ENCODE peak calls at places on chromosomes 6 and 20, in nine cellular contexts. K, E, T, O, Z, I, D, U and Q are unnamed samples. For H3K4me1, the result is how much of the 10 kb centered on the place peaks cover.

GRCh38 chr6:149037026-149037734 is 280.3 kb upstream of the TAB2 start:
- DNase-seq in K (peak), T (no peak), O (no peak), D (no peak), E (no peak), U (no peak), I (no peak), Z (no peak), Q (no peak)

GRCh38 chr6:63787021-63787420 is 151.4 kb downstream of the PHF3 start:
- DNase-seq in T (no peak), O (no peak), D (no peak), K (no peak), U (no peak), E (no peak), Z (no peak), I (no peak), Q (no peak)

GRCh38 chr6:36797055-36797454 is 42.2 kb downstream of the CPNE5 start:
- DNase-seq in T (no peak), K (no peak), U (no peak), O (no peak), I (no peak), D (no peak), E (no peak), Z (no peak), Q (peak)

GRCh38 chr6:17212541-17213371 is 68.4 kb upstream of the RBM24 start:
- DNase-seq in E (no peak), D (no peak), O (peak), Z (no peak), I (no peak), U (peak), K (peak), T (no peak), Q (no peak)

GRCh38 chr6:166691199-166691598 is 64.1 kb upstream of the RPS6KA2 start:
- DNase-seq in O (peak), D (no peak), T (no peak), Z (peak), I (no peak), K (peak), E (no peak), U (no peak), Q (no peak)

GRCh38 chr6:121157913-121158312 is 176.4 kb downstream of the TBC1D32 start:
- DNase-seq in U (no peak), I (no peak), Z (no peak), K (peak), E (no peak), O (no peak), T (no peak), D (no peak), Q (no peak)

GRCh38 chr6:155782739-155783459 is 327.3 kb upstream of the NOX3 start:
- DNase-seq in E (no peak), O (no peak), T (no peak), D (no peak), I (no peak), Z (no peak), K (peak), U (no peak), Q (no peak)

GRCh38 chr20:63046841-63047240 is 40.1 kb upstream of the BHLHE23 start:
- DNase-seq in U (peak), E (no peak), O (no peak), K (no peak), D (no peak), I (no peak), Z (no peak), T (no peak), Q (peak)

GRCh38 chr6:44234101-44235090 is 11.0 kb downstream of the SLC29A1 start:
- DNase-seq in K (peak), D (peak), I (peak), U (peak), T (peak), E (no peak), O (peak), Z (no peak), Q (peak)

GRCh38 chr20:49096212-49096730 is 50.2 kb downstream of the CSE1L start:
- DNase-seq in T (no peak), D (no peak), O (no peak), K (no peak), U (no peak), I (no peak), Z (no peak), E (no peak), Q (no peak)

GRCh38 chr20:49091762-49092161 is 45.6 kb downstream of the CSE1L start:
- DNase-seq in E (no peak), T (no peak), Z (no peak), K (no peak), D (no peak), U (no peak), I (no peak), O (no peak), Q (no peak)

GRCh38 chr20:49091104-49091503 is 45.0 kb downstream of the CSE1L start:
- DNase-seq in I (no peak), O (no peak), E (no peak), Z (no peak), U (no peak), K (no peak), D (no peak), T (no peak), Q (peak)
- H3K4me1 ChIP-seq in I (under half), O (under half), E (under half), Z (under half), U (under half), K (under half), D (under half), T (under half), Q (under half)

GRCh38 chr20:57265649-57266250 is 691 bp downstream of the BMP7 start:
- DNase-seq in E (no peak), U (no peak), D (no peak), I (peak), K (no peak), O (no peak), Z (no peak), T (no peak), Q (peak)

GRCh38 chr20:57269148-57269984 is 2.9 kb upstream of the BMP7 start:
- DNase-seq in U (no peak), E (no peak), O (no peak), K (no peak), I (no peak), Z (no peak), T (no peak), D (no peak), Q (no peak)

GRCh38 chr20:57268399-57269076 is 2.1 kb upstream of the BMP7 start:
- DNase-seq in D (no peak), O (no peak), Z (no peak), U (no peak), E (no peak), T (no peak), K (no peak), I (no peak), Q (peak)

GRCh38 chr20:57266251-57267157 is at the start of gene BMP7:
- DNase-seq in U (no peak), T (no peak), O (no peak), Z (no peak), K (peak), E (no peak), I (peak), D (no peak), Q (peak)

GRCh38 chr20:57267158-57267821 is 849 bp upstream of the BMP7 start:
- DNase-seq in K (no peak), Z (no peak), E (no peak), I (no peak), O (no peak), D (no peak), T (no peak), U (no peak), Q (no peak)
- H3K4me3 ChIP-seq in K (no peak), Z (no peak), E (peak), I (no peak), O (no peak), D (no peak), T (no peak), U (no peak), Q (no peak)

GRCh38 chr6:90583179-90583578 is 3.7 kb downstream of the MAP3K7 start:
- DNase-seq in T (no peak), E (no peak), D (no peak), Z (no peak), K (no peak), I (no peak), O (no peak), U (no peak), Q (no peak)
- H3K4me1 ChIP-seq in T (under half), E (under half), D (under half), Z (under half), K (half or more), I (under half), O (under half), U (under half), Q (under half)

DNA sequence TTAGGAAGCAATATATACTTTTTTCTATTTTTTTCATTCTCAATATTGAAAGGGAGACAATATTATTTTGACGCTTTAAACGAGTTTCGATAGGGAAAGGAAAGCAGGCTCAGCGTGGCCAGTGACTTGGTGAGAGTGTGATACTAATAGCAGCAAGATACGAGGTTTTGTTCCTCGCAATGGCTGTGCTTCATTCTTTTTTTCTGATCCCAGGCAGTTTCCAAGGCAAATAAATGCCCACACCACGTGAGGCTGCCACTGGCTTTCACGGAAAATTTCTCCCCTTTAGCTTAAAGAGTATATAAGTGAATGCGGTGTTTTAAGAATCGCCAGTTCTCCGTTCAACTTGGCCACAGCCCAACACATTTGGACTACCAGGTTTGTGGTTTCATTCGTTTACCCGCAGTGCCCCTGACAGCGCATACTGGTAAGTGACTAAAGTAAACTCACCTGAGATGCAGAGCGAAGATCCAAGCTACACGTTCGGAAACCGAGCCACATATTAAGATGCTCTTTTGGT is 196.4 kb upstream of the ZNF184 start:
- DNase-seq in I (no peak), K (peak), O (no peak), T (no peak), D (no peak), U (no peak), E (no peak), Z (no peak), Q (no peak)
- H3K4me3 ChIP-seq in I (peak), K (peak), O (no peak), T (no peak), D (no peak), U (no peak), E (peak), Z (no peak), Q (no peak)

GRCh38 chr6:106510090-106510970 is 119.0 kb downstream of the RTN4IP1 start:
- DNase-seq in D (peak), E (peak), Z (peak), T (peak), O (no peak), K (peak), U (peak), I (peak), Q (peak)

GRCh38 chr6:106509420-106510089 is 119.7 kb downstream of the RTN4IP1 start:
- DNase-seq in E (no peak), T (peak), D (no peak), O (no peak), Z (no peak), K (no peak), U (no peak), I (peak), Q (no peak)

GRCh38 chr6:106512958-106513480 is 116.3 kb downstream of the RTN4IP1 start:
- DNase-seq in O (no peak), D (no peak), E (no peak), T (peak), Z (no peak), U (no peak), I (no peak), K (no peak), Q (no peak)

GRCh38 chr6:106512048-106512957 is 117.0 kb downstream of the RTN4IP1 start:
- DNase-seq in U (peak), O (no peak), D (peak), Z (peak), I (peak), K (peak), T (peak), E (no peak), Q (peak)

DNA sequence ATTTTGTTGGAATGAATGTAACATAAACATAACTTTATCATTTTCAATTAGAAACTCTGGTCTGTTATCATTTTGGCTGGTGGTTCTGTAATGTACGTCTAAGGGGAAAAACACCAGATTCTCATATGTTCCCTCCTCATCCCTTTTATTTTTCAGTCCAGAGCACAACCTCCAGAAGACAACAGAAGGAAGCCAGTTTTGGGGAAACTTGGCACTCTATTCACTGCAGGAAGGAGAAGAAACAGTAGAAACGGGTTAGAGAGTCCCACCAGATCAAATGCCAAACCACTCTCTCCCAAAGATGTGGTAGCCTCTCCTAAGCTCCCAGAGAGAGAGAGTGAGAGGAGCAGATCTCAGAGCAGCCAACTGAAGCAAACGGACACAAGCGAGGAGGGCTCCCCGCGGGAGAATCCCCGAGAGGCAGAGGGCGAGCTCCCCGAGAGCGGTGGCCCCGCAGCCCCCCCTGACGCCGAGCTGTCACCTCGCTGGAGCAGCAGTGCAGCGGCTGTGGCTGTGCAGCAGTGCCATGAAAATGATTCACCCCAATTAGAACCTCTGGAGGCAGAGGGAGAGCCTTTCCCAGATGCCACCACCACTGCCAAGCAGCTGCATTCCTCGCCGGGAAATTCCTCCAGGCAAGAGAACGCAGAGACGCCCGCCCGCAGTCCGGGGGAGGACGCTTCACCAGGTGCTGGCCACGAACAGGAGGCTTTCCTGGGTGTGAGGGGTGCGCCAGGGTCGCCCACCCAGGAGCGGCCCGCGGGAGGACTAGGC is 117.8 kb downstream of the RTN4IP1 start:
- DNase-seq in E (no peak), O (no peak), U (peak), I (peak), D (peak), K (peak), T (peak), Z (no peak), Q (no peak)
- H3K4me1 ChIP-seq in E (under half), O (under half), U (under half), I (under half), D (half or more), K (under half), T (under half), Z (under half), Q (under half)

GRCh38 chr6:28657756-28658465 is 132.2 kb downstream of the GPX5 start:
- DNase-seq in Z (no peak), U (no peak), I (peak), E (peak), K (peak), O (no peak), T (peak), D (no peak), Q (no peak)
- H3K4me3 ChIP-seq in Z (no peak), U (peak), I (peak), E (peak), K (peak), O (peak), T (no peak), D (peak), Q (peak)

GRCh38 chr20:32450484-32451061 is 92.4 kb downstream of the ASXL1 start:
- DNase-seq in E (no peak), O (no peak), Z (no peak), U (peak), T (no peak), D (no peak), I (no peak), K (no peak), Q (peak)
- H3K4me1 ChIP-seq in E (under half), O (under half), Z (under half), U (under half), T (under half), D (under half), I (half or more), K (under half), Q (under half)